ENCODE peak calls at places on chromosome 5, in six cellular contexts. H, P, B, O, R and I are unnamed samples.

GRCh38 chr5:172920447-172920849 is 38.8 kb upstream of the RPL26L1 start:
- DNase-seq in H (no peak), R (no peak), O (peak), P (no peak), B (no peak), I (no peak)

GRCh38 chr5:147248584-147248983 is 13.8 kb downstream of the STK32A start:
- DNase-seq in R (no peak), P (no peak), O (no peak), B (no peak), H (no peak), I (no peak)

GRCh38 chr5:127754259-127754658 is 51.1 kb downstream of the CCDC192 start:
- DNase-seq in R (no peak), H (peak), O (peak), P (no peak), B (peak), I (no peak)

GRCh38 chr5:68331202-68332108 is 115.9 kb downstream of the PIK3R1 start:
- DNase-seq in H (peak), P (no peak), B (no peak), R (no peak), O (peak), I (no peak)

GRCh38 chr5:102196481-102196880 is 99.6 kb downstream of the SLCO4C1 start:
- DNase-seq in O (no peak), P (no peak), B (no peak), H (no peak), R (no peak), I (no peak)

GRCh38 chr5:151772029-151772867 is 494 bp downstream of the G3BP1 start:
- DNase-seq in P (peak), R (no peak), B (peak), H (peak), O (peak), I (no peak)

GRCh38 chr5:142798099-142798768 is 28.1 kb downstream of the ARHGAP26 start:
- DNase-seq in B (no peak), R (no peak), H (no peak), O (no peak), P (peak), I (no peak)

GRCh38 chr5:50325237-50325832 is 115.8 kb downstream of the EMB start:
- DNase-seq in R (no peak), B (peak), H (peak), P (no peak), O (peak), I (peak)

GRCh38 chr5:148956632-148957385 is 106.1 kb downstream of the SH3TC2 start:
- DNase-seq in P (no peak), H (no peak), O (no peak), B (peak), R (peak), I (no peak)

GRCh38 chr5:10387690-10388089 is 34.2 kb downstream of the MARCHF6 start:
- DNase-seq in P (no peak), B (no peak), O (peak), R (no peak), H (peak), I (no peak)

DNA sequence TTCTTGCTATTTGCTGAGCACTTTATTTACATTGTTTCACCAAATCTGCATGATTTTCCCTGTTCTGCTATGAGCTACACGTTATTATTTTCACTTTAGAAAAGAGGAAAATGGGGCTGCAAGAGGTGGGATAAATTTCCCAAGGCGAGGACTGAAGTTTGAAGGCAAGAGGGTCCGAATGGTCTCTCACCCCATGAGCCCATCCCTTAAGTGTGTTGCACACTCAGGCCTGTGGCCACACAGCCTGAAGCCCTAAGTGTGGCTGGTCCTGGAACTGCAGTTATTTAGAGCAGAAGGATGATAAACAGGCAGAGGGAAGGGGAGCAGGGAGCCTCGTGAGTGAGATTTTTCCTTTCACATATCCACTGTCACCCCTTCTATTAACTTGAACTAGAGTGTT is 7.8 kb downstream of the PDE8B start:
- DNase-seq in O (no peak), B (peak), P (no peak), R (no peak), H (peak), I (no peak)
- TF ChIP-seq CTCF in O (peak), B (no peak), P (no peak), R (no peak), H (peak), I (peak)

DNA sequence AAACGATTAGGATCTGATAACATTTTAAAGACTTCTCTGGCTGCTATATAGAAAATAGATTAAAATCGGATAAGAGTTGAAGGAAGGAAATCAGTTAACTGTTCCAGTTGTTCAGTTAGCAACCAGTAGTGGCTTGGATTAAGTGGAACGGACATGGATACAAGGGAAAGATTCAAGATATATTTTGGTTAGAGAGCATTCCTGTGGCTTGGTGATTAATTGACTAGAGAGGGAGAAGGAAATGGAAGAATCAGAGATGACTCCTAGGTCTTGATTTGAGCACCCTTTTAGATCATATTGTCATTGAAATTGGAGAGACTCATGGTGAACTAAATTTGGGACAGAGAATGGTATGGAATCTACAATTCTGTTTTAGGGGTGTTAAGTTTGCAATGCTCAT is 96.0 kb downstream of the FBXO4 start:
- DNase-seq in R (no peak), H (no peak), P (no peak), O (no peak), B (no peak), I (no peak)
- H3K4me3 ChIP-seq in R (no peak), H (no peak), P (no peak), O (no peak), B (no peak), I (no peak)

DNA sequence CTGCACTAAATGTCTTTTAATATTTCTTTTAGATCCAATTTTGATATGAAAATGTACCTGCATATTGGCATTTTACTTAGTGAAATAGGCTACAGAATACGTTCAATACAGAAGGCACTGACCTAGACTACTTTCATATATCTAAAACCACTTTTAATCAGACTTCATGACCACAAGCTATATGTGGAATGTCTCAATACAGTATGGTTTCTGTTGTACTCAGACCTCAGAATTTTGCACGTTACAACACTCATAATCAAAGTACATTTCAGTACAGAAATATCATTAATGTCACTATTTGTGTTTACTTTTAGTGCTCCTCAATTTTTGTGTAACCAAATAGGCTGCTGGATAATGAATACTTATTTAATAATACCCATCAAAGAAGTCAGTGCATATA is 74.8 kb downstream of the MEF2C start:
- DNase-seq in P (no peak), H (no peak), R (no peak), B (no peak), O (no peak), I (no peak)
- TF ChIP-seq CTCF in P (no peak), H (no peak), R (no peak), B (no peak), O (no peak), I (no peak)

GRCh38 chr5:59799668-59800374 is 93.7 kb downstream of the PDE4D start:
- DNase-seq in P (no peak), O (peak), H (peak), R (peak), B (peak), I (no peak)
- H3K4me3 ChIP-seq in P (no peak), O (no peak), H (no peak), R (peak), B (no peak), I (peak)

GRCh38 chr5:13252701-13253100 is 691.8 kb downstream of the DNAH5 start:
- DNase-seq in O (no peak), B (no peak), H (no peak), P (no peak), R (no peak), I (no peak)
- TF ChIP-seq CTCF in O (no peak), B (no peak), H (no peak), P (no peak), R (no peak), I (no peak)